ENCODE peak calls at places on chromosomes 7 and 10, in five cellular contexts. S, Q, Z, X and Y are unnamed samples. For H3K4me1, the result is how much of the 10 kb centered on the place peaks cover.

GRCh38 chr7:128217030-128217805 is 23.9 kb upstream of the LEP start:
- DNase-seq in S (no peak), Q (peak), Z (no peak), X (no peak), Y (peak)

GRCh38 chr10:46282460-46283216 is 4.2 kb upstream of the ANTXRL start:
- DNase-seq in S (peak), Q (peak), Z (peak), X (no peak), Y (peak)

GRCh38 chr10:21020545-21020944 is 123.4 kb upstream of the NEBL start:
- DNase-seq in S (peak), Q (peak), Z (peak), X (peak), Y (peak)

GRCh38 chr10:78552261-78552811 is 516.4 kb upstream of the ZMIZ1 start:
- DNase-seq in S (no peak), Q (no peak), Z (no peak), X (no peak), Y (no peak)

GRCh38 chr7:25068814-25069213 is 56.2 kb downstream of the CYCS start:
- DNase-seq in S (no peak), Q (peak), Z (no peak), X (no peak), Y (no peak)

GRCh38 chr7:40866601-40867000 is 731.8 kb downstream of the SUGCT start:
- DNase-seq in S (no peak), Q (no peak), Z (no peak), X (no peak), Y (peak)

GRCh38 chr7:148026713-148027112 is 563.9 kb upstream of the C7orf33 start:
- DNase-seq in S (no peak), Q (no peak), Z (no peak), X (no peak), Y (no peak)

GRCh38 chr10:2994562-2994961 is 72.8 kb upstream of the PFKP start:
- DNase-seq in S (no peak), Q (no peak), Z (no peak), X (no peak), Y (no peak)

GRCh38 chr7:130927062-130927461 is 193.1 kb upstream of the KLF14 start:
- DNase-seq in S (no peak), Q (no peak), Z (no peak), X (no peak), Y (no peak)

GRCh38 chr7:129055294-129055816 is 444 bp upstream of the TNPO3 start:
- DNase-seq in S (no peak), Q (no peak), Z (no peak), X (no peak), Y (no peak)

GRCh38 chr7:5422324-5423271 is 1.0 kb downstream of the TNRC18 start:
- DNase-seq in S (peak), Q (peak), Z (peak), X (no peak), Y (peak)

GRCh38 chr7:94228678-94229077 is 166.0 kb upstream of the COL1A2 start:
- DNase-seq in S (no peak), Q (no peak), Z (no peak), X (no peak), Y (no peak)

GRCh38 chr10:124242365-124242764 is 149.0 kb upstream of the CHST15 start:
- DNase-seq in S (no peak), Q (no peak), Z (no peak), X (no peak), Y (no peak)

GRCh38 chr7:106521541-106521940 is 139.4 kb downstream of the CCDC71L start:
- DNase-seq in S (no peak), Q (no peak), Z (no peak), X (no peak), Y (no peak)

GRCh38 chr7:102097601-102098161 is 189.0 kb upstream of the SH2B2 start:
- DNase-seq in S (peak), Q (no peak), Z (no peak), X (no peak), Y (no peak)

GRCh38 chr10:69070951-69071350 is 17.0 kb upstream of the SRGN start:
- DNase-seq in S (no peak), Q (no peak), Z (no peak), X (no peak), Y (no peak)

GRCh38 chr7:25622716-25623115 is 394.4 kb upstream of the NPVF start:
- DNase-seq in S (no peak), Q (no peak), Z (no peak), X (no peak), Y (no peak)

GRCh38 chr10:13654846-13655245 is 68.1 kb downstream of the PRPF18 start:
- DNase-seq in S (peak), Q (no peak), Z (no peak), X (no peak), Y (no peak)

GRCh38 chr10:93199221-93199681 is 125.6 kb downstream of the CYP26A1 start:
- DNase-seq in S (no peak), Q (no peak), Z (peak), X (no peak), Y (no peak)

GRCh38 chr7:137682596-137682995 is 164.2 kb downstream of the DGKI start:
- DNase-seq in S (no peak), Q (no peak), Z (no peak), X (no peak), Y (no peak)

DNA sequence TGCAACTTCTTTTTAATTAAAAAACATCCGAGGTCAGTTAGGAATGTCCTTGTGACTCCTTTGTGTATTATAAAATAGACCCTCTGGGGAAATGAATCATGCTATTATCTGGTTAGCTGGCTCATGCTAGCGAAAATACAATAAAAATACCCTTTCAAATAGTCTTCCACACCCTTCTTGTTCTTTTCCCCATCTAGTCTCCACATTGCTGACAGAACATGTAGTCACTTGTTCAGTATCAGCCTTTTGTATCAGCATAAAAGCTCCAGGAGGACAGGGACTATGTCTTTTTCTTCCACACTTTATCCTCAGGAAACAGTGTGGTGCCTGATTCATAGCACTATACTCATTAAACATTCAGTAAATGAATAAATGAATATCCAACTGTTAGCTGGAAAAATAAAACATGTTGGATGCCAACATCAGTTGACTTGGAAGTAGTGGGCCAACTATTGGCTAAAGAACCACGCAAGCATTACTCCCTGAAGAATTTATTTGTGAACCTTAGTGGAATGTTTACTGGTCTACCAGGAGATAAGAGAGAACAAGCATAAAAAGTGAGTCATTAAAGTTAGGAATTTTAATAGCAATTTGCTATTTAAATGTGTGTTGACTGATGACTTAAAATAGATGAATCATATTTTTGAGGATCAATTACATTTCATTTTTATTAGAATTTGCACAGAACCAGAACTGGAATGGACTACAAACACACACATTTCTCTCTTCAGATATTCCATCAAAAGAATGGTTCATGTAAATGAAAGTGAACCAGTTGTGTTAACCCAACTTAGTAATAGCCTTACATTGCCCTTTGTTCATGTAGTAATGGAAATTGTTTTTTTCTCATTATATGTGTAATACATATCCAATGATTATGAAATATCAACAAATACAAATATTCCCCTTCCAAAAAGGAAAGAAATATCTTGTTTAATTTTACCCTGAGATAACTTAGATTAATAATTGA is 129.6 kb downstream of the DKK1 start:
- DNase-seq in S (no peak), Q (no peak), Z (peak), X (no peak), Y (no peak)
- H3K4me1 ChIP-seq in S (under half), Q (under half), Z (under half), X (under half), Y (under half)

GRCh38 chr10:49139000-49139865 is 5.4 kb upstream of the FAM170B start:
- DNase-seq in S (no peak), Q (no peak), Z (no peak), X (no peak), Y (no peak)

GRCh38 chr10:49140306-49141175 is 6.7 kb upstream of the FAM170B start:
- DNase-seq in S (no peak), Q (no peak), Z (no peak), X (no peak), Y (no peak)

GRCh38 chr10:49136525-49136924 is 2.7 kb upstream of the FAM170B start:
- DNase-seq in S (no peak), Q (no peak), Z (no peak), X (no peak), Y (no peak)

GRCh38 chr10:49139866-49140195 is 6.0 kb upstream of the FAM170B start:
- DNase-seq in S (no peak), Q (no peak), Z (no peak), X (no peak), Y (no peak)

DNA sequence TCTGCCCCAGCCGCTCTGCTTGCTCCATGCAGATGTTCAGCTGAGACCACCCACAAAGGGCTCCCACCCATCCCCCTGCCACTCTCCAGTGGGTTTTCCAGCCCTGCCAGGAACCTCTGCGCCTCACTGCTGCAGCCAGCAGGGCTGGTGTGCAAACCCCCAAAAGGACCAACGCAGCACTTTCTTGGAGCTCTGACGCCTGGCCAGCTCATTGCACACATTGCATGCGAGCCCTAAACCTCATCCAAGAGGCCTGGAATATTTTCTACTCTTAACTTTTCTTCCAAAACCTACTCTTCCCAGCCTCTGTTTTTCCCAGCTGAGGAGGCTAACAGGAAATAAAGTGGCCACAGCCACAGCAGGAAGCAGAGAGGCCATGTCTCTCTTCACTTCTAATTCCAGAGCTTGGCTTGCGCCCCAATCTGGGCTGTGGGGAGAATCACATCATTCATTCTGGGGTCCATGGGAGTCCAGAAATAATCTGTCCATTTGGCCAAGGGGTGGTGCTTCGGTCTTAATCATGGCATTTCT is 4.6 kb upstream of the FAM170B start:
- DNase-seq in S (no peak), Q (no peak), Z (no peak), X (no peak), Y (no peak)
- TF ChIP-seq CREB1 in S (no peak), Q (no peak), Z (no peak), X (no peak), Y (no peak)

DNA sequence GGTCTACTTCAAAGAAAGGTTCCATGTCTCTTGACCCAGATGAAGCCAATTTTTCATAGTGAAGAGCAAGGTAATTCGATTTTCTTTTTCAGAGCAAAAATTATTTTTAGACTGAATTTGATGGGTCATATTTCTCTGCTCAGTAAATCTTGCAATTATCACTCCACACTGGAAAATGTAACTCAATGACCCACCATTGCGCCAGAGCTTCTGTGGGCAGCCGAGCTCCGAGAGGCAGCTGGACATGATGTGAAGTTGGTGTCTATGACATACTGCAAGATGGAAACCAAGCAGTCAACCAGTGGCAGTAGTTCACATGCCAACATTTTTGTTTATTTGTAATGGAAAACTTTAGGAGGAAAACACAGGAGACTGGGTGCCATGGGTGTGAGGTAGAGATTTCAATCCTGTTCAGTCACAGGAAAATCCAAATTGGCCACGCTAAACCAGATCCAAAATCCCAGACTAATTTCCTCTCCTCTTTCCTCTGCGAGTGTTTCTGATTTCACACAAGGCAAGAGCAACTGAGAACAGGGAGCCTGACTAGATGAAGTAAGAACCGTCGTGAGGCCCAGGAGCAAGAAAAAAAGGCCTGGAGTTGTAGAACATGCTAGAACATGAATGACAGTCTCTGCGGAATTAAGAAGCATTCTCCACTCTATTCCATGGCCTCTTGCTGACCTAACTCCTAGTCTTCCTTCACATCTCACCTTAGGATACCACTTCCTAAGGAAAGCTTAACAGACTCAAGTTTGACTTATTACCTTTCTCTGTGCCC is 39.3 kb downstream of the CALD1 start:
- DNase-seq in S (no peak), Q (no peak), Z (no peak), X (no peak), Y (no peak)
- H3K4me1 ChIP-seq in S (under half), Q (under half), Z (under half), X (under half), Y (under half)

DNA sequence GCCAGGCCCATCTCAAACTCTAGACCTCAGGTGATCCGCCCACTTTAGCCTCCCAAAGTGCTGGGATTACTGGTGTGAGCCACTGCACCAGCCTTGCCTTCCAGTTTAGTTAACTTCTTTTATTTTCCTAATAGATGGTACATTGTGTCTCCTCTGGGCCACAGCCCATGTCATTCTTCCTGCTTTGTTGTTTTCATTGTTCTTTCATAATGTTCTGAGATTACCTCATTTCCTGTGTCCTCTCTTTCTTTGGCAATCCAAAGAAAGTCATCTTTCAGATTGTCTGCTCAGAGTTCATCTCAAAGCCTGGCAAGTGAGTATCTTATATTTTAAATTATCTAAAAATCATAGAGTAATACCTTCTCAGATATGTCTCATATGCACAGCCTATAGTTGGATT is at the start of gene OLAH:
- DNase-seq in S (no peak), Q (no peak), Z (no peak), X (no peak), Y (no peak)
- TF ChIP-seq CREB1 in S (no peak), Q (no peak), Z (no peak), X (no peak), Y (no peak)

GRCh38 chr7:3039787-3040186 is 3.9 kb downstream of the CARD11 start:
- DNase-seq in S (no peak), Q (no peak), Z (no peak), X (no peak), Y (no peak)

GRCh38 chr7:3043544-3044395 is at the start of gene CARD11:
- DNase-seq in S (peak), Q (peak), Z (no peak), X (no peak), Y (peak)

GRCh38 chr7:3042861-3043489 is 692 bp downstream of the CARD11 start:
- DNase-seq in S (peak), Q (peak), Z (no peak), X (no peak), Y (peak)

GRCh38 chr7:3037259-3037658 is 6.4 kb downstream of the CARD11 start:
- DNase-seq in S (no peak), Q (no peak), Z (no peak), X (no peak), Y (no peak)

GRCh38 chr7:3042301-3042700 is 1.4 kb downstream of the CARD11 start:
- DNase-seq in S (no peak), Q (no peak), Z (no peak), X (no peak), Y (no peak)
- H3K4me1 ChIP-seq in S (under half), Q (under half), Z (under half), X (under half), Y (under half)